ENCODE peak calls at places on chromosomes 13 and 19, in six cellular contexts. Z, R, O, A, Y and N are unnamed samples.

GRCh38 chr13:20473139-20473538 is 52.5 kb downstream of the CRYL1 start:
- DNase-seq in A (no peak), R (no peak), O (no peak), Z (no peak), Y (no peak), N (no peak)

GRCh38 chr19:38792250-38793111 is 3.5 kb downstream of the LGALS7B start:
- DNase-seq in A (peak; percentile 44), R (peak; percentile 78), O (no peak), Y (peak; percentile 26), Z (peak; percentile 44), N (no peak)

GRCh38 chr13:98180092-98180491 is 3.0 kb upstream of the RNF113B start:
- DNase-seq in Z (no peak), A (no peak), Y (no peak), O (no peak), R (no peak), N (no peak)

GRCh38 chr19:892243-892996 is 567 bp downstream of the MED16 start:
- DNase-seq in O (no peak), R (no peak), Y (no peak), Z (no peak), A (no peak), N (no peak)

GRCh38 chr19:11264452-11265176 is 2.3 kb upstream of the DOCK6 start:
- DNase-seq in R (peak; percentile 69), O (no peak), A (no peak), Y (no peak), Z (peak; percentile 89), N (no peak)

GRCh38 chr19:58007285-58007684 is 4.7 kb upstream of the ZNF606 start:
- DNase-seq in R (no peak), Z (no peak), Y (peak; percentile 7), O (no peak), A (no peak), N (no peak)

GRCh38 chr13:20130652-20131051 is 30.2 kb downstream of the GJA3 start:
- DNase-seq in O (no peak), Y (no peak), A (no peak), R (no peak), Z (no peak), N (no peak)

GRCh38 chr19:39828634-39829032 is 5.3 kb downstream of the DYRK1B start:
- DNase-seq in A (no peak), R (no peak), Y (no peak), O (no peak), Z (no peak), N (no peak)

GRCh38 chr19:3073159-3073563 is 10.9 kb upstream of the TLE5 start:
- DNase-seq in Y (peak; percentile 89), A (peak; percentile 93), O (peak; percentile 68), Z (no peak), R (peak; percentile 78), N (peak; percentile 68)

GRCh38 chr13:42656136-42656535 is 82.2 kb downstream of the TNFSF11 start:
- DNase-seq in Y (peak; percentile 31), Z (no peak), O (no peak), R (no peak), A (peak; percentile 29), N (no peak)

GRCh38 chr13:49549289-49549688 is 36.1 kb downstream of the RCBTB1 start:
- DNase-seq in Y (no peak), O (no peak), Z (no peak), A (no peak), R (no peak), N (no peak)

GRCh38 chr13:100209857-100210580 is 121.1 kb downstream of the PCCA start:
- DNase-seq in Z (no peak), R (no peak), A (peak; percentile 56), Y (peak; percentile 50), O (peak; percentile 84), N (peak; percentile 74)

GRCh38 chr19:48444933-48445194 is 919 bp upstream of the GRWD1 start:
- DNase-seq in Z (no peak), A (peak; percentile 8), Y (no peak), R (no peak), O (no peak), N (no peak)

GRCh38 chr13:48531416-48532145 is 1.3 kb downstream of the RCBTB2 start:
- DNase-seq in Y (no peak), R (no peak), A (no peak), O (no peak), Z (no peak), N (no peak)

GRCh38 chr19:48760514-48761221 is 5.3 kb downstream of the FGF21 start:
- DNase-seq in O (no peak), R (no peak), Y (no peak), A (no peak), Z (no peak), N (no peak)

GRCh38 chr13:34878354-34878753 is 63.7 kb upstream of the NBEA start:
- DNase-seq in O (no peak), A (no peak), R (no peak), Y (no peak), Z (no peak), N (no peak)

GRCh38 chr13:23619073-23619855 is 49.1 kb downstream of the TNFRSF19 start:
- DNase-seq in O (no peak), Z (no peak), R (no peak), A (no peak), Y (peak; percentile 33), N (no peak)

GRCh38 chr13:57632276-57633140 is 964 bp downstream of the PCDH17 start:
- DNase-seq in O (no peak), Z (no peak), A (peak; percentile 1), R (peak; percentile 46), Y (peak; percentile 12), N (no peak)

GRCh38 chr19:399370-399769 is 9.6 kb downstream of the C2CD4C start:
- DNase-seq in Y (no peak), R (no peak), O (no peak), Z (no peak), A (no peak), N (no peak)

GRCh38 chr13:93476175-93476574 is 249.6 kb downstream of the GPC6 start:
- DNase-seq in Y (peak; percentile 65), A (peak; percentile 70), O (peak; percentile 87), R (no peak), Z (no peak), N (peak; percentile 80)

GRCh38 chr13:50805805-50806204 is 37.7 kb downstream of the DLEU7 start:
- DNase-seq in R (no peak), Y (peak; percentile 35), O (peak; percentile 16), A (peak; percentile 29), Z (no peak), N (peak; percentile 24)

GRCh38 chr19:47228937-47229673 is 1.9 kb downstream of the BBC3 start:
- DNase-seq in Y (peak; percentile 43), R (no peak), Z (no peak), O (peak; percentile 56), A (peak; percentile 33), N (peak; percentile 57)

GRCh38 chr13:48222358-48223015 is 10.5 kb upstream of the ITM2B start:
- DNase-seq in Z (peak; percentile 34), R (peak; percentile 67), Y (peak; percentile 65), A (peak; percentile 66), O (peak; percentile 78), N (peak; percentile 31)

GRCh38 chr19:11203194-11204075 is 6.1 kb upstream of the KANK2 start:
- DNase-seq in A (peak; percentile 95), Y (peak; percentile 82), O (peak; percentile 91), R (peak; percentile 80), Z (peak; percentile 72), N (peak; percentile 83)

GRCh38 chr19:34888091-34888490 is 38.6 kb upstream of the ZNF30 start:
- DNase-seq in Z (no peak), R (no peak), A (no peak), O (no peak), Y (no peak), N (no peak)

GRCh38 chr13:27921961-27922910 is 2.4 kb downstream of the PDX1 start:
- DNase-seq in O (no peak), Y (no peak), Z (no peak), A (no peak), R (no peak), N (no peak)

GRCh38 chr19:39224910-39225309 is 19.9 kb downstream of the IFNL3 start:
- DNase-seq in O (no peak), R (no peak), Y (no peak), A (no peak), Z (no peak), N (no peak)

GRCh38 chr13:50319603-50320296 is 304.5 kb downstream of the KCNRG start:
- DNase-seq in R (no peak), Z (no peak), O (peak; percentile 64), A (peak; percentile 64), Y (peak; percentile 67), N (peak; percentile 62)

GRCh38 chr13:73062368-73062767 is 3.6 kb downstream of the KLF5 start:
- DNase-seq in Y (no peak), O (no peak), Z (no peak), A (no peak), R (no peak), N (no peak)

DNA sequence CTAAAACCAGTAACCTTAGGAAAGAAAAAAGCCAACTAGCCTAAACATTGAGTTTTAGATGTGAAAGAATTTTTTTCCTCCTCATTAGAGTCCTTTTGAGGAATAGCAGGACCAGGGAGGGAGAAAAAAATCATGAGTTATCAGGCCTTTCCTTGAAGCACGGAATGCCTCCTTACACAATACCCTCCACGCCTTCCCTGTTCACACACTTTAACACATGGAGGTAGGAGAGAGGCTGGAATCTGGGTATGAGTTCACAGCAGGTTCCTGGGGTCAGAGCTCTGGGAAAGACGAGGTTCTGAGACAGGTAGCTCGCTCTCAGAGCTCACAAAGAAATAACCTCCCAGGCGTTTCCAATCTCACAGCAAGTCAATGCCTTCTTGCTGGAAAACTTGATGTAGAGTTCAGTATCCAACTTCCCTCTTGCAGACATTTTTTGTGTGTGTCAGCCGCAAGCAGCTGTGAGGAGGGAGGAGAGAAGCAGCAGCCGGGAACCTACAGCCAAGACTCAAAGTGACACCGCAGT is 710 bp downstream of the ZNF573 start:
- DNase-seq in A (peak; percentile 26), R (no peak), Y (peak; percentile 39), Z (no peak), O (peak; percentile 16), N (peak; percentile 13)
- H3K4me3 ChIP-seq in A (peak overlapping the region; percentile 83), R (peak overlapping the region; percentile 91), Y (peak overlapping the region; percentile 85), Z (peak overlapping the region; percentile 79), O (peak overlapping the region; percentile 98), N (peak overlapping the region; percentile 95)

DNA sequence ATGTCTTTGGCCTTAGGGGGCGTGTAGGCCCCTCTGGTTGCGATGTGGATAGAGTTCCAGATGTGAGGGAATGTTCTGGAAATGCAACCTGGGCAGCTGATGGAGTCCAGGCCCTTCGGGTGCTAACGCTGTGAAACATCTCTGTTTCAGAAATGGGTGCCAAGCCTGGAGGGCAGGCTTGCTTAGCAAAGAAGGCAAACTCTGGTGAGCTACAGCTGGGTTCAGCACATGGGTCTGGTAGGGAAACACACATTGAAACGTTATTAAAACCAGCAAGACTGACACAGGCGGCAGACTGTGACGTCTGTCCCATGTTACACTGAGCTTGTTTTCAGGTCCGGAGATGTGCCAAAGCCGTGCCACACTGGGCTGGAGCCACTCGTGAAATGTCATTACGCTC is 8.6 kb upstream of the CDC16 start:
- DNase-seq in Y (no peak), Z (no peak), A (no peak), O (no peak), R (no peak), N (peak; percentile 13)
- TF ChIP-seq CTCF in Y (no peak), Z (no peak), A (no peak), O (no peak), R (no peak), N (no peak)

GRCh38 chr13:40961224-40961623 is 57.9 kb downstream of the ELF1 start:
- DNase-seq in R (no peak), Y (no peak), O (no peak), Z (no peak), A (no peak), N (no peak)
- H3K4me3 ChIP-seq in R (no peak overlapping the region), Y (no peak overlapping the region), O (no peak overlapping the region), Z (no peak overlapping the region), A (no peak overlapping the region), N (no peak overlapping the region)

GRCh38 chr19:45717131-45717982 is 13.3 kb downstream of the FBXO46 start:
- DNase-seq in Y (peak; percentile 100), R (peak; percentile 100), A (peak; percentile 100), Z (peak; percentile 99), O (peak; percentile 98), N (peak; percentile 99)
- TF ChIP-seq CTCF in Y (no peak), R (no peak), A (peak; percentile 26), Z (peak; percentile 1), O (peak; percentile 34), N (peak; percentile 13)